ENCODE peak calls at places on chromosome 13, in four cellular contexts. Q is progenitor cell of endocrine pancreas, J is tibial nerve, E is left lung. N is an unnamed sample.

GRCh38 chr13:80341098-80341701 is at the start of gene SPRY2:
- DNase-seq in J (peak; percentile 91), Q (peak; percentile 88), E (peak; percentile 95), N (peak; percentile 92)

GRCh38 chr13:114203536-114203935 is 24.5 kb downstream of the CFAP97D2 start:
- DNase-seq in E (no peak), J (no peak), Q (no peak), N (no peak)

GRCh38 chr13:44692173-44692713 is 116.1 kb upstream of the TSC22D1 start:
- DNase-seq in J (no peak), E (no peak), Q (no peak), N (no peak)

GRCh38 chr13:91123456-91124127 is 223.9 kb upstream of the MIR17HG start:
- DNase-seq in Q (no peak), E (no peak), J (no peak), N (no peak)

GRCh38 chr13:77580748-77581147 is 45.2 kb downstream of the SCEL start:
- DNase-seq in Q (no peak), J (no peak), E (no peak), N (no peak)

GRCh38 chr13:32917504-32917903 is 98.7 kb upstream of the KL start:
- DNase-seq in Q (no peak), E (no peak), J (no peak), N (no peak)

GRCh38 chr13:93238711-93239110 is 12.1 kb downstream of the GPC6 start:
- DNase-seq in E (no peak), J (no peak), Q (no peak), N (no peak)

GRCh38 chr13:99237981-99238662 is 20.1 kb downstream of the GPR18 start:
- DNase-seq in E (no peak), Q (no peak), J (no peak), N (no peak)

GRCh38 chr13:94825507-94825906 is 113.2 kb upstream of the SOX21 start:
- DNase-seq in J (peak; percentile 52), Q (no peak), E (no peak), N (no peak)

GRCh38 chr13:111302045-111302722 is 18.3 kb upstream of the TEX29 start:
- DNase-seq in Q (no peak), J (no peak), E (peak; percentile 36), N (no peak)

GRCh38 chr13:47598340-47598911 is 402.6 kb downstream of the SUCLA2 start:
- DNase-seq in Q (no peak), E (no peak), J (no peak), N (no peak)

GRCh38 chr13:97810152-97810551 is 143.3 kb upstream of the IPO5 start:
- DNase-seq in E (no peak), J (peak; percentile 11), Q (no peak), N (no peak)

GRCh38 chr13:94776956-94777355 is 64.6 kb upstream of the SOX21 start:
- DNase-seq in E (no peak), Q (no peak), J (no peak), N (no peak)

GRCh38 chr13:38670627-38671026 is 16.2 kb upstream of the FREM2 start:
- DNase-seq in E (no peak), Q (no peak), J (no peak), N (no peak)

GRCh38 chr13:46831588-46832194 is 34.7 kb upstream of the ESD start:
- DNase-seq in E (no peak), Q (peak; percentile 27), J (peak; percentile 69), N (peak; percentile 29)

GRCh38 chr13:94860981-94861407 is 148.6 kb upstream of the SOX21 start:
- DNase-seq in E (no peak), J (peak; percentile 22), Q (no peak), N (no peak)

GRCh38 chr13:95327190-95327589 is 25.9 kb upstream of the ABCC4 start:
- DNase-seq in E (no peak), Q (no peak), J (no peak), N (no peak)

GRCh38 chr13:46607768-46608553 is 55.0 kb downstream of the LRCH1 start:
- DNase-seq in J (no peak), Q (no peak), E (no peak), N (no peak)

GRCh38 chr13:103188688-103189326 is 122.6 kb upstream of the SLC10A2 start:
- DNase-seq in Q (no peak), J (no peak), E (no peak), N (no peak)

GRCh38 chr13:94163535-94163934 is 315.9 kb downstream of the DCT start:
- DNase-seq in J (no peak), Q (no peak), E (no peak), N (no peak)

GRCh38 chr13:73310366-73310765 is 251.6 kb downstream of the KLF5 start:
- DNase-seq in E (no peak), Q (no peak), J (no peak), N (no peak)

GRCh38 chr13:64684108-64684507 is 2546.0 kb downstream of the PCDH9 start:
- DNase-seq in Q (no peak), E (no peak), J (no peak), N (no peak)

GRCh38 chr13:107585466-107585865 is 629.9 kb downstream of the LIG4 start:
- DNase-seq in E (no peak), Q (no peak), J (no peak), N (no peak)

GRCh38 chr13:67763316-67763715 is 533.2 kb upstream of the PCDH9 start:
- DNase-seq in Q (no peak), J (no peak), E (no peak), N (no peak)

GRCh38 chr13:45073809-45074208 is 46.5 kb upstream of the GTF2F2 start:
- DNase-seq in Q (no peak), J (no peak), E (no peak), N (no peak)

GRCh38 chr13:50389726-50390125 is 374.5 kb downstream of the KCNRG start:
- DNase-seq in J (no peak), E (no peak), Q (no peak), N (no peak)

GRCh38 chr13:76715621-76716020 is 170.6 kb downstream of the KCTD12 start:
- DNase-seq in Q (no peak), E (no peak), J (no peak), N (no peak)

GRCh38 chr13:67228909-67229308 is 1.2 kb downstream of the PCDH9 start:
- DNase-seq in Q (no peak), E (no peak), J (no peak), N (no peak)

GRCh38 chr13:113846639-113847318 is 17.1 kb downstream of the GAS6 start:
- DNase-seq in Q (no peak), E (peak; percentile 59), J (no peak), N (no peak)

GRCh38 chr13:97660488-97661086 is 226.6 kb downstream of the RAP2A start:
- DNase-seq in E (no peak), J (no peak), Q (no peak), N (no peak)

GRCh38 chr13:80824231-80824630 is 483.3 kb upstream of the SPRY2 start:
- DNase-seq in E (no peak), J (peak; percentile 50), Q (no peak), N (no peak)

GRCh38 chr13:106139942-106140341 is 395.5 kb downstream of the EFNB2 start:
- DNase-seq in J (no peak), Q (no peak), E (no peak), N (no peak)
- TF ChIP-seq CTCF in J (no peak), Q (no peak), E (no peak), N (no peak)

GRCh38 chr13:25249001-25249543 is 38.2 kb downstream of the MTMR6 start:
- DNase-seq in E (no peak), J (peak; percentile 9), Q (no peak), N (peak; percentile 39)
- TF ChIP-seq CTCF in E (no peak), J (peak; percentile 32), Q (peak; percentile 55), N (peak; percentile 59)

GRCh38 chr13:112760931-112761330 is 71.1 kb downstream of the ATP11A start:
- DNase-seq in J (no peak), E (no peak), Q (no peak), N (no peak)
- TF ChIP-seq CTCF in J (no peak), E (no peak), Q (no peak), N (no peak)

DNA sequence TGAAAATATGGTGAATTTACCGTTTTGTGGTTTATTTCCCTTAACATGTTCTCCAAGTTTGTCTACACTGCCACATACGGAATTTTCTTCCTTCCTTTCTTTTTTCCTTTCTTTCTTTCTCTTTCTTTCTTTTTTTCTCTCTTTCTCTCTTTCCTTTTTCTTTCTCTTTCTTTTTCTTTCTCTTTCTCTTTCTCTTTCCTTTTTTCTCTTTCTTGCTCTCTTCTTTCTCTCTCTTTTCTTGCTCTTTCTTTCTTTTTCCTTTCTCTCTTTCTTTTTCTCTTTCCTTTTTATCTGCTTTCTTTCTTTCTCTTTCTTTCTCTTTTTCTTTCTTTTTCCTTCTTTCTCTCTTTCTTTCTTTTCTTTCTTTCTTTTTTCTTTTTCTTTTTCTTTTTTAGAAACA is 1962.3 kb upstream of the PCDH20 start:
- DNase-seq in Q (no peak), E (no peak), J (no peak), N (no peak)
- TF ChIP-seq CTCF in Q (no peak), E (no peak), J (no peak), N (no peak)

GRCh38 chr13:20356437-20356836 is 124.3 kb upstream of the GJB6 start:
- DNase-seq in J (no peak), E (no peak), Q (no peak), N (no peak)

GRCh38 chr13:20354722-20355121 is 122.6 kb upstream of the GJB6 start:
- DNase-seq in J (no peak), Q (no peak), E (no peak), N (no peak)

GRCh38 chr13:20350819-20351218 is 118.7 kb upstream of the GJB6 start:
- DNase-seq in E (no peak), J (no peak), Q (no peak), N (no peak)

GRCh38 chr13:20351279-20352022 is 119.3 kb upstream of the GJB6 start:
- DNase-seq in Q (no peak), J (no peak), E (no peak), N (no peak)

GRCh38 chr13:20353973-20354372 is 121.9 kb upstream of the GJB6 start:
- DNase-seq in J (no peak), E (no peak), Q (no peak), N (no peak)
- TF ChIP-seq CTCF in J (peak; percentile 15), E (no peak), Q (no peak), N (no peak)

GRCh38 chr13:28820099-28821051 is at the start of gene MTUS2:
- DNase-seq in Q (peak; percentile 24), E (peak; percentile 55), J (no peak), N (no peak)

GRCh38 chr13:28822161-28822560 is 2.0 kb downstream of the MTUS2 start:
- DNase-seq in J (no peak), Q (no peak), E (no peak), N (no peak)

GRCh38 chr13:28819748-28820098 is 416 bp upstream of the MTUS2 start:
- DNase-seq in E (peak; percentile 87), Q (peak; percentile 81), J (no peak), N (no peak)

GRCh38 chr13:28817204-28817603 is 2.9 kb upstream of the MTUS2 start:
- DNase-seq in E (no peak), J (no peak), Q (no peak), N (no peak)

DNA sequence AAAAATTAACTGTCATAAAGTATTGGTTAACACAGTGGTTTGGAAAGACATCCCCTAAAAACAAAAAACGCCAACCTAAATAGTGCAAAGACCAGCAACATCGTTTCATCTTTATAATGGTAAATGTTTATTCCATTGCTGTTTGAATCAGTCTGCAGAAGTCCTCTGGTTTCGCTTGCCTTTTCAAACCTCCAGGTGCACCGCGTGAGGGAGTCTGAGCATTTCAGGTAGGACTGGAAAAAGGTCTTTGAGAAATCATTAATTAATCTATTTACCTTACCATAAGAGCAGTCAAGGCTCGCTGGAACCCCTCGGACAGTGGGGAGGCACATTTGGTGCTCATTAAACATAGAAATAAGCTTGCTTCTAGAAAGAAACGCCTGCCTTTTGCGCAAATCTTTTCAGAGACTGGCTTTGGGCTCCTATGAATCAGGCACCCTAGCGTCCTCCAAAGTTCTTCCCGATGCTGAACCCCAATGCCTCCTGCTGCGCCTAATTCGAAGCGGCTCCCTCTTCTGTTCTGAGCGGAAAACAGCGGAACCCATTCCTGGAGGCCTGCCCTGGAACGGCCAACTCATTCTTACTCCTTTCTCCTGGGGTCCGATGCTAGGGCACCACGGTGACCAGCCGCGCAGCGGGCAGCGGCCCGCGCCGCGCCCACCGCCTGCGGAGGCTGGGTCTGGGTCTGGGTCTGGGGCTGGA is 942 bp upstream of the MTUS2 start:
- DNase-seq in Q (no peak), J (no peak), E (no peak), N (no peak)
- TF ChIP-seq CTCF in Q (peak; percentile 15), J (no peak), E (no peak), N (peak; percentile 6)

N was measured in AG09319.